ENCODE peak calls at places on chromosomes 12 and 14, in nine cellular contexts. One of them, this sample, is unnamed.

GRCh38 chr12:6790496-6791150 is 1.3 kb downstream of the CD4 start:
- DNase-seq in tibial nerve: no peak
- DNase-seq in CD8-positive, alpha-beta T cell: no peak
- DNase-seq in IMR-90: no peak
- DNase-seq in endothelial cell: no peak
- DNase-seq in osteocyte: no peak
- DNase-seq in tibial artery: no peak
- DNase-seq in GM12865: no peak
- DNase-seq in AG10803: no peak
- DNase-seq in this sample: no peak

GRCh38 chr12:79778802-79779201 is 88.0 kb upstream of the PAWR start:
- DNase-seq in CD8-positive, alpha-beta T cell: no peak
- DNase-seq in GM12865: no peak
- DNase-seq in tibial artery: no peak
- DNase-seq in tibial nerve: no peak
- DNase-seq in IMR-90: peak; percentile 31
- DNase-seq in AG10803: no peak
- DNase-seq in endothelial cell: no peak
- DNase-seq in osteocyte: no peak
- DNase-seq in this sample: no peak

GRCh38 chr12:111126331-111126730 is 206.0 kb upstream of the MYL2 start:
- DNase-seq in endothelial cell: no peak
- DNase-seq in CD8-positive, alpha-beta T cell: no peak
- DNase-seq in tibial artery: no peak
- DNase-seq in tibial nerve: no peak
- DNase-seq in AG10803: no peak
- DNase-seq in osteocyte: no peak
- DNase-seq in GM12865: no peak
- DNase-seq in IMR-90: no peak
- DNase-seq in this sample: no peak

GRCh38 chr12:130440411-130441080 is 102.9 kb downstream of the PIWIL1 start:
- DNase-seq in AG10803: no peak
- DNase-seq in GM12865: no peak
- DNase-seq in IMR-90: no peak
- DNase-seq in CD8-positive, alpha-beta T cell: no peak
- DNase-seq in endothelial cell: no peak
- DNase-seq in tibial artery: no peak
- DNase-seq in osteocyte: no peak
- DNase-seq in tibial nerve: no peak
- DNase-seq in this sample: no peak

GRCh38 chr14:44374906-44375305 is 132.2 kb downstream of the FSCB start:
- DNase-seq in osteocyte: no peak
- DNase-seq in AG10803: no peak
- DNase-seq in GM12865: no peak
- DNase-seq in tibial nerve: no peak
- DNase-seq in endothelial cell: no peak
- DNase-seq in CD8-positive, alpha-beta T cell: no peak
- DNase-seq in tibial artery: no peak
- DNase-seq in IMR-90: no peak
- DNase-seq in this sample: no peak

GRCh38 chr12:67826148-67826547 is 163.1 kb upstream of the IFNG-AS1 start:
- DNase-seq in AG10803: peak; percentile 24
- DNase-seq in tibial nerve: no peak
- DNase-seq in IMR-90: peak; percentile 29
- DNase-seq in tibial artery: no peak
- DNase-seq in osteocyte: no peak
- DNase-seq in GM12865: no peak
- DNase-seq in CD8-positive, alpha-beta T cell: no peak
- DNase-seq in endothelial cell: no peak
- DNase-seq in this sample: no peak

GRCh38 chr14:100592972-100593371 is 5.8 kb upstream of the BEGAIN start:
- DNase-seq in tibial nerve: no peak
- DNase-seq in tibial artery: peak; percentile 39
- DNase-seq in AG10803: no peak
- DNase-seq in GM12865: no peak
- DNase-seq in osteocyte: no peak
- DNase-seq in CD8-positive, alpha-beta T cell: no peak
- DNase-seq in IMR-90: no peak
- DNase-seq in endothelial cell: no peak
- DNase-seq in this sample: no peak

GRCh38 chr12:54420766-54421144 is 1.7 kb upstream of the ITGA5 start:
- DNase-seq in tibial nerve: peak; percentile 37
- DNase-seq in osteocyte: no peak
- DNase-seq in tibial artery: peak; percentile 85
- DNase-seq in CD8-positive, alpha-beta T cell: no peak
- DNase-seq in IMR-90: no peak
- DNase-seq in GM12865: no peak
- DNase-seq in AG10803: peak; percentile 52
- DNase-seq in endothelial cell: no peak
- DNase-seq in this sample: no peak

GRCh38 chr12:96294831-96295230 is 100.7 kb downstream of the ELK3 start:
- DNase-seq in IMR-90: peak; percentile 53
- DNase-seq in AG10803: peak; percentile 65
- DNase-seq in CD8-positive, alpha-beta T cell: no peak
- DNase-seq in tibial nerve: no peak
- DNase-seq in osteocyte: no peak
- DNase-seq in GM12865: peak; percentile 40
- DNase-seq in tibial artery: no peak
- DNase-seq in endothelial cell: no peak
- DNase-seq in this sample: no peak

GRCh38 chr14:68655961-68656360 is 136.9 kb downstream of the ZFP36L1 start:
- DNase-seq in endothelial cell: no peak
- DNase-seq in osteocyte: peak; percentile 57
- DNase-seq in CD8-positive, alpha-beta T cell: no peak
- DNase-seq in AG10803: no peak
- DNase-seq in tibial artery: peak; percentile 23
- DNase-seq in IMR-90: no peak
- DNase-seq in tibial nerve: no peak
- DNase-seq in GM12865: peak; percentile 14
- DNase-seq in this sample: no peak

GRCh38 chr12:27914956-27915355 is 57.6 kb downstream of the PTHLH start:
- DNase-seq in osteocyte: no peak
- DNase-seq in GM12865: no peak
- DNase-seq in tibial nerve: no peak
- DNase-seq in CD8-positive, alpha-beta T cell: no peak
- DNase-seq in AG10803: no peak
- DNase-seq in tibial artery: no peak
- DNase-seq in endothelial cell: no peak
- DNase-seq in IMR-90: no peak
- DNase-seq in this sample: no peak

GRCh38 chr12:79935624-79936040 is 735 bp upstream of the PPP1R12A start:
- DNase-seq in osteocyte: no peak
- DNase-seq in GM12865: peak; percentile 70
- DNase-seq in CD8-positive, alpha-beta T cell: peak; percentile 6
- DNase-seq in AG10803: peak; percentile 26
- DNase-seq in IMR-90: peak; percentile 39
- DNase-seq in tibial artery: no peak
- DNase-seq in endothelial cell: no peak
- DNase-seq in tibial nerve: no peak
- DNase-seq in this sample: no peak

GRCh38 chr12:69173358-69173757 is 66.0 kb upstream of the CPSF6 start:
- DNase-seq in endothelial cell: no peak
- DNase-seq in GM12865: no peak
- DNase-seq in AG10803: no peak
- DNase-seq in CD8-positive, alpha-beta T cell: no peak
- DNase-seq in tibial artery: no peak
- DNase-seq in osteocyte: no peak
- DNase-seq in tibial nerve: no peak
- DNase-seq in IMR-90: no peak
- DNase-seq in this sample: no peak

GRCh38 chr14:20177433-20177974 is 13.2 kb upstream of the OR11G2 start:
- DNase-seq in GM12865: no peak
- DNase-seq in CD8-positive, alpha-beta T cell: no peak
- DNase-seq in IMR-90: no peak
- DNase-seq in tibial nerve: no peak
- DNase-seq in osteocyte: no peak
- DNase-seq in endothelial cell: no peak
- DNase-seq in AG10803: no peak
- DNase-seq in tibial artery: no peak
- DNase-seq in this sample: no peak

GRCh38 chr12:69102856-69103255 is 136.5 kb upstream of the CPSF6 start:
- DNase-seq in endothelial cell: no peak
- DNase-seq in osteocyte: peak; percentile 11
- DNase-seq in GM12865: no peak
- DNase-seq in IMR-90: no peak
- DNase-seq in AG10803: no peak
- DNase-seq in tibial nerve: no peak
- DNase-seq in CD8-positive, alpha-beta T cell: no peak
- DNase-seq in tibial artery: no peak
- DNase-seq in this sample: no peak

GRCh38 chr12:117574655-117575054 is 213.2 kb upstream of the NOS1 start:
- DNase-seq in AG10803: no peak
- DNase-seq in tibial nerve: no peak
- DNase-seq in GM12865: no peak
- DNase-seq in tibial artery: no peak
- DNase-seq in osteocyte: no peak
- DNase-seq in CD8-positive, alpha-beta T cell: no peak
- DNase-seq in IMR-90: no peak
- DNase-seq in endothelial cell: no peak
- DNase-seq in this sample: no peak

GRCh38 chr14:84927096-84927910 is 602.6 kb upstream of the FLRT2 start:
- DNase-seq in osteocyte: no peak
- DNase-seq in endothelial cell: no peak
- DNase-seq in AG10803: peak; percentile 46
- DNase-seq in CD8-positive, alpha-beta T cell: no peak
- DNase-seq in tibial nerve: no peak
- DNase-seq in IMR-90: no peak
- DNase-seq in GM12865: no peak
- DNase-seq in tibial artery: no peak
- DNase-seq in this sample: no peak

GRCh38 chr14:55077691-55078151 is 26.3 kb downstream of the MAPK1IP1L start:
- DNase-seq in osteocyte: no peak
- DNase-seq in tibial nerve: no peak
- DNase-seq in IMR-90: peak; percentile 32
- DNase-seq in tibial artery: no peak
- DNase-seq in CD8-positive, alpha-beta T cell: no peak
- DNase-seq in GM12865: no peak
- DNase-seq in endothelial cell: no peak
- DNase-seq in AG10803: peak; percentile 66
- DNase-seq in this sample: peak; percentile 20

GRCh38 chr12:128918910-128919309 is 65.6 kb downstream of the GLT1D1 start:
- DNase-seq in IMR-90: no peak
- DNase-seq in endothelial cell: no peak
- DNase-seq in AG10803: no peak
- DNase-seq in tibial nerve: no peak
- DNase-seq in osteocyte: no peak
- DNase-seq in tibial artery: no peak
- DNase-seq in GM12865: no peak
- DNase-seq in CD8-positive, alpha-beta T cell: no peak
- DNase-seq in this sample: no peak

GRCh38 chr12:70724444-70724843 is 87.2 kb upstream of the PTPRB start:
- DNase-seq in endothelial cell: no peak
- DNase-seq in GM12865: peak; percentile 15
- DNase-seq in IMR-90: peak; percentile 1
- DNase-seq in osteocyte: no peak
- DNase-seq in CD8-positive, alpha-beta T cell: no peak
- DNase-seq in tibial nerve: no peak
- DNase-seq in tibial artery: no peak
- DNase-seq in AG10803: peak; percentile 9
- DNase-seq in this sample: no peak

GRCh38 chr12:18432211-18432610 is 170.9 kb downstream of the PIK3C2G start:
- DNase-seq in osteocyte: no peak
- DNase-seq in endothelial cell: no peak
- DNase-seq in CD8-positive, alpha-beta T cell: no peak
- DNase-seq in AG10803: no peak
- DNase-seq in tibial nerve: no peak
- DNase-seq in IMR-90: no peak
- DNase-seq in tibial artery: no peak
- DNase-seq in GM12865: no peak
- DNase-seq in this sample: no peak

GRCh38 chr12:47590771-47591368 is 115.0 kb downstream of the RPAP3 start:
- DNase-seq in CD8-positive, alpha-beta T cell: no peak
- DNase-seq in GM12865: no peak
- DNase-seq in tibial artery: no peak
- DNase-seq in AG10803: peak; percentile 36
- DNase-seq in tibial nerve: no peak
- DNase-seq in endothelial cell: no peak
- DNase-seq in osteocyte: no peak
- DNase-seq in IMR-90: no peak
- DNase-seq in this sample: no peak

GRCh38 chr14:26394114-26394855 is 203.5 kb downstream of the NOVA1 start:
- DNase-seq in AG10803: peak; percentile 1
- DNase-seq in osteocyte: no peak
- DNase-seq in IMR-90: peak; percentile 12
- DNase-seq in CD8-positive, alpha-beta T cell: no peak
- DNase-seq in tibial artery: no peak
- DNase-seq in GM12865: no peak
- DNase-seq in tibial nerve: no peak
- DNase-seq in endothelial cell: no peak
- DNase-seq in this sample: no peak
- TF ChIP-seq CTCF in AG10803: no peak
- TF ChIP-seq CTCF in osteocyte: peak; percentile 47
- TF ChIP-seq CTCF in IMR-90: peak; percentile 46
- TF ChIP-seq CTCF in CD8-positive, alpha-beta T cell: no peak
- TF ChIP-seq CTCF in tibial artery: peak; percentile 34
- TF ChIP-seq CTCF in GM12865: no peak
- TF ChIP-seq CTCF in tibial nerve: no peak
- TF ChIP-seq CTCF in endothelial cell: no peak
- TF ChIP-seq CTCF in this sample: peak; percentile 15

GRCh38 chr14:103735439-103735814 is 19.8 kb downstream of the ZFYVE21 start:
- DNase-seq in AG10803: no peak
- DNase-seq in osteocyte: no peak
- DNase-seq in tibial artery: peak; percentile 73
- DNase-seq in CD8-positive, alpha-beta T cell: no peak
- DNase-seq in tibial nerve: no peak
- DNase-seq in endothelial cell: no peak
- DNase-seq in IMR-90: no peak
- DNase-seq in GM12865: no peak
- DNase-seq in this sample: no peak
- TF ChIP-seq CTCF in AG10803: no peak
- TF ChIP-seq CTCF in osteocyte: peak; percentile 9
- TF ChIP-seq CTCF in tibial artery: no peak
- TF ChIP-seq CTCF in CD8-positive, alpha-beta T cell: no peak
- TF ChIP-seq CTCF in tibial nerve: no peak
- TF ChIP-seq CTCF in endothelial cell: no peak
- TF ChIP-seq CTCF in IMR-90: no peak
- TF ChIP-seq CTCF in GM12865: no peak
- TF ChIP-seq CTCF in this sample: no peak

GRCh38 chr14:70888151-70888499 is 19.1 kb upstream of the PCNX1 start:
- DNase-seq in tibial artery: no peak
- DNase-seq in GM12865: no peak
- DNase-seq in tibial nerve: no peak
- DNase-seq in IMR-90: no peak
- DNase-seq in endothelial cell: no peak
- DNase-seq in CD8-positive, alpha-beta T cell: no peak
- DNase-seq in AG10803: no peak
- DNase-seq in osteocyte: no peak
- DNase-seq in this sample: no peak
- TF ChIP-seq CTCF in tibial artery: no peak
- TF ChIP-seq CTCF in GM12865: no peak
- TF ChIP-seq CTCF in tibial nerve: no peak
- TF ChIP-seq CTCF in IMR-90: no peak
- TF ChIP-seq CTCF in endothelial cell: no peak
- TF ChIP-seq CTCF in CD8-positive, alpha-beta T cell: no peak
- TF ChIP-seq CTCF in AG10803: no peak
- TF ChIP-seq CTCF in osteocyte: no peak
- TF ChIP-seq CTCF in this sample: no peak

DNA sequence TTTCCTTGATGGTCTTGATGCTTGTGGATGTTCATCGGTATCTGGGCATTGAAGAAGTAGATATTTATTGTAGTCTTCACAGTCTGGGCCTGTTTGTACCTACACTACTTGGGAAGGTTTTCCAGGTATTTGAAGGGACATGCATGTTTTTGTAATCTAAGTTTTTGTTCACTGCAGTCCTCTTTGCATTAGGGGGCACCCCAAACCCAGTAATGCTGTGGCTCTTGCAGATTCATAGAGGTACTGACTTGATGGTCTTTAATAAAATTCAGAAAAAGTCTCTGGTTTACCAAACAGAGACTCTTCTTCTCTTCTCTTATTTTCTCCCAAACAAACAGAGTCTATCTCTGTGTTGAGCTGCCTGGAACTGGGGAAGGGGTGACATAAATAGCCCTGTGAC is 150.9 kb upstream of the SLC16A7 start:
- DNase-seq in tibial artery: no peak
- DNase-seq in CD8-positive, alpha-beta T cell: no peak
- DNase-seq in osteocyte: no peak
- DNase-seq in AG10803: peak; percentile 25
- DNase-seq in GM12865: peak; percentile 5
- DNase-seq in endothelial cell: no peak
- DNase-seq in IMR-90: peak; percentile 15
- DNase-seq in tibial nerve: no peak
- DNase-seq in this sample: no peak
- TF ChIP-seq CTCF in tibial artery: no peak
- TF ChIP-seq CTCF in CD8-positive, alpha-beta T cell: peak; percentile 46
- TF ChIP-seq CTCF in osteocyte: peak; percentile 20
- TF ChIP-seq CTCF in AG10803: peak; percentile 41
- TF ChIP-seq CTCF in GM12865: peak; percentile 6
- TF ChIP-seq CTCF in endothelial cell: no peak
- TF ChIP-seq CTCF in IMR-90: peak; percentile 51
- TF ChIP-seq CTCF in tibial nerve: no peak
- TF ChIP-seq CTCF in this sample: peak; percentile 20